ENCODE peak calls at places on chromosomes 3 and 15, in eight cellular contexts. One of them, this sample, is unnamed.

GRCh38 chr15:62307551-62307950 is 142.5 kb upstream of the C2CD4B start:
- DNase-seq in ovary: no peak
- DNase-seq in body of pancreas: no peak
- DNase-seq in heart left ventricle: no peak
- DNase-seq in GM12891: no peak
- DNase-seq in H1: no peak
- DNase-seq in IMR-90: peak
- DNase-seq in spleen: no peak
- DNase-seq in this sample: no peak

GRCh38 chr15:79516155-79516554 is 84.0 kb downstream of the MINAR1 start:
- DNase-seq in ovary: no peak
- DNase-seq in body of pancreas: no peak
- DNase-seq in heart left ventricle: no peak
- DNase-seq in GM12891: no peak
- DNase-seq in H1: peak
- DNase-seq in IMR-90: no peak
- DNase-seq in spleen: no peak
- DNase-seq in this sample: no peak

GRCh38 chr15:56608140-56608778 is 125.0 kb downstream of the ZNF280D start:
- DNase-seq in ovary: no peak
- DNase-seq in body of pancreas: no peak
- DNase-seq in heart left ventricle: no peak
- DNase-seq in GM12891: peak
- DNase-seq in H1: no peak
- DNase-seq in IMR-90: peak
- DNase-seq in spleen: no peak
- DNase-seq in this sample: no peak

GRCh38 chr15:90618330-90619136 is 88.8 kb downstream of the CRTC3 start:
- DNase-seq in ovary: no peak
- DNase-seq in body of pancreas: no peak
- DNase-seq in heart left ventricle: no peak
- DNase-seq in GM12891: no peak
- DNase-seq in H1: no peak
- DNase-seq in IMR-90: peak
- DNase-seq in spleen: no peak
- DNase-seq in this sample: peak

GRCh38 chr3:43787330-43787729 is 96.6 kb downstream of the ABHD5 start:
- DNase-seq in ovary: no peak
- DNase-seq in body of pancreas: no peak
- DNase-seq in heart left ventricle: no peak
- DNase-seq in GM12891: no peak
- DNase-seq in H1: no peak
- DNase-seq in IMR-90: no peak
- DNase-seq in spleen: no peak
- DNase-seq in this sample: no peak

GRCh38 chr3:45573591-45573990 is 21.0 kb upstream of the LIMD1 start:
- DNase-seq in ovary: no peak
- DNase-seq in body of pancreas: no peak
- DNase-seq in heart left ventricle: no peak
- DNase-seq in GM12891: no peak
- DNase-seq in H1: no peak
- DNase-seq in IMR-90: no peak
- DNase-seq in spleen: no peak
- DNase-seq in this sample: no peak

GRCh38 chr15:50163719-50164410 is 18.1 kb upstream of the SLC27A2 start:
- DNase-seq in ovary: no peak
- DNase-seq in body of pancreas: no peak
- DNase-seq in heart left ventricle: no peak
- DNase-seq in GM12891: no peak
- DNase-seq in H1: no peak
- DNase-seq in IMR-90: no peak
- DNase-seq in spleen: no peak
- DNase-seq in this sample: no peak

GRCh38 chr15:69575387-69575786 is 122.8 kb downstream of the RPLP1 start:
- DNase-seq in ovary: no peak
- DNase-seq in body of pancreas: no peak
- DNase-seq in heart left ventricle: no peak
- DNase-seq in GM12891: no peak
- DNase-seq in H1: no peak
- DNase-seq in IMR-90: no peak
- DNase-seq in spleen: no peak
- DNase-seq in this sample: no peak

GRCh38 chr3:144085964-144086363 is 114.3 kb downstream of the DIPK2A start:
- DNase-seq in ovary: no peak
- DNase-seq in body of pancreas: no peak
- DNase-seq in heart left ventricle: no peak
- DNase-seq in GM12891: no peak
- DNase-seq in H1: no peak
- DNase-seq in IMR-90: peak
- DNase-seq in spleen: no peak
- DNase-seq in this sample: peak

GRCh38 chr3:111831840-111832239 is 27.2 kb upstream of the PHLDB2 start:
- DNase-seq in ovary: no peak
- DNase-seq in body of pancreas: no peak
- DNase-seq in heart left ventricle: no peak
- DNase-seq in GM12891: no peak
- DNase-seq in H1: no peak
- DNase-seq in IMR-90: no peak
- DNase-seq in spleen: no peak
- DNase-seq in this sample: peak

GRCh38 chr3:13095408-13095861 is 22.2 kb upstream of the IQSEC1 start:
- DNase-seq in ovary: no peak
- DNase-seq in body of pancreas: no peak
- DNase-seq in heart left ventricle: no peak
- DNase-seq in GM12891: no peak
- DNase-seq in H1: no peak
- DNase-seq in IMR-90: no peak
- DNase-seq in spleen: no peak
- DNase-seq in this sample: no peak

GRCh38 chr3:113546414-113546893 is 14.1 kb downstream of the SIDT1 start:
- DNase-seq in ovary: no peak
- DNase-seq in body of pancreas: no peak
- DNase-seq in heart left ventricle: no peak
- DNase-seq in GM12891: peak
- DNase-seq in H1: no peak
- DNase-seq in IMR-90: no peak
- DNase-seq in spleen: no peak
- DNase-seq in this sample: no peak

GRCh38 chr3:113242091-113242581 is 30.8 kb downstream of the BOC start:
- DNase-seq in ovary: no peak
- DNase-seq in body of pancreas: no peak
- DNase-seq in heart left ventricle: no peak
- DNase-seq in GM12891: no peak
- DNase-seq in H1: no peak
- DNase-seq in IMR-90: peak
- DNase-seq in spleen: no peak
- DNase-seq in this sample: no peak

GRCh38 chr15:55587321-55588069 is 650 bp downstream of the PYGO1 start:
- DNase-seq in ovary: no peak
- DNase-seq in body of pancreas: peak
- DNase-seq in heart left ventricle: no peak
- DNase-seq in GM12891: peak
- DNase-seq in H1: peak
- DNase-seq in IMR-90: peak
- DNase-seq in spleen: no peak
- DNase-seq in this sample: peak

GRCh38 chr3:133280591-133280990 is 119.3 kb upstream of the BFSP2 start:
- DNase-seq in ovary: no peak
- DNase-seq in body of pancreas: no peak
- DNase-seq in heart left ventricle: no peak
- DNase-seq in GM12891: no peak
- DNase-seq in H1: no peak
- DNase-seq in IMR-90: no peak
- DNase-seq in spleen: no peak
- DNase-seq in this sample: no peak

GRCh38 chr3:36969540-36970432 is 23.1 kb downstream of the EPM2AIP1 start:
- DNase-seq in ovary: no peak
- DNase-seq in body of pancreas: peak
- DNase-seq in heart left ventricle: peak
- DNase-seq in GM12891: peak
- DNase-seq in H1: no peak
- DNase-seq in IMR-90: peak
- DNase-seq in spleen: no peak
- DNase-seq in this sample: peak

GRCh38 chr3:53286727-53287412 is 31.0 kb upstream of the TKT start:
- DNase-seq in ovary: no peak
- DNase-seq in body of pancreas: no peak
- DNase-seq in heart left ventricle: no peak
- DNase-seq in GM12891: no peak
- DNase-seq in H1: no peak
- DNase-seq in IMR-90: peak
- DNase-seq in spleen: no peak
- DNase-seq in this sample: no peak

GRCh38 chr15:40825661-40826088 is 2.8 kb downstream of the PPP1R14D start:
- DNase-seq in ovary: no peak
- DNase-seq in body of pancreas: peak
- DNase-seq in heart left ventricle: no peak
- DNase-seq in GM12891: no peak
- DNase-seq in H1: no peak
- DNase-seq in IMR-90: peak
- DNase-seq in spleen: no peak
- DNase-seq in this sample: no peak

GRCh38 chr15:58124585-58124984 is 13.6 kb upstream of the AQP9 start:
- DNase-seq in ovary: no peak
- DNase-seq in body of pancreas: no peak
- DNase-seq in heart left ventricle: no peak
- DNase-seq in GM12891: no peak
- DNase-seq in H1: no peak
- DNase-seq in IMR-90: no peak
- DNase-seq in spleen: no peak
- DNase-seq in this sample: no peak

GRCh38 chr3:29381595-29381994 is 100.7 kb downstream of the RBMS3 start:
- DNase-seq in ovary: no peak
- DNase-seq in body of pancreas: no peak
- DNase-seq in heart left ventricle: no peak
- DNase-seq in GM12891: no peak
- DNase-seq in H1: no peak
- DNase-seq in IMR-90: peak
- DNase-seq in spleen: no peak
- DNase-seq in this sample: no peak

GRCh38 chr3:29176501-29176900 is 104.4 kb upstream of the RBMS3 start:
- DNase-seq in ovary: peak
- DNase-seq in body of pancreas: no peak
- DNase-seq in heart left ventricle: peak
- DNase-seq in GM12891: no peak
- DNase-seq in H1: no peak
- DNase-seq in IMR-90: no peak
- DNase-seq in spleen: no peak
- DNase-seq in this sample: no peak

GRCh38 chr3:124886168-124887051 is 755 bp downstream of the ITGB5 start:
- DNase-seq in ovary: peak
- DNase-seq in body of pancreas: peak
- DNase-seq in heart left ventricle: peak
- DNase-seq in GM12891: peak
- DNase-seq in H1: peak
- DNase-seq in IMR-90: peak
- DNase-seq in spleen: peak
- DNase-seq in this sample: peak
- TF ChIP-seq POLR2A in ovary: no peak
- TF ChIP-seq POLR2A in body of pancreas: peak
- TF ChIP-seq POLR2A in heart left ventricle: no peak
- TF ChIP-seq POLR2A in GM12891: no peak
- TF ChIP-seq POLR2A in H1: no peak
- TF ChIP-seq POLR2A in IMR-90: peak
- TF ChIP-seq POLR2A in spleen: no peak
- TF ChIP-seq POLR2A in this sample: no peak

GRCh38 chr3:17831366-17831765 is 88.9 kb upstream of the TBC1D5 start:
- DNase-seq in ovary: no peak
- DNase-seq in body of pancreas: no peak
- DNase-seq in heart left ventricle: no peak
- DNase-seq in GM12891: no peak
- DNase-seq in H1: no peak
- DNase-seq in IMR-90: peak
- DNase-seq in spleen: no peak
- DNase-seq in this sample: no peak

GRCh38 chr3:17832021-17832420 is 89.6 kb upstream of the TBC1D5 start:
- DNase-seq in ovary: no peak
- DNase-seq in body of pancreas: no peak
- DNase-seq in heart left ventricle: no peak
- DNase-seq in GM12891: no peak
- DNase-seq in H1: no peak
- DNase-seq in IMR-90: no peak
- DNase-seq in spleen: no peak
- DNase-seq in this sample: no peak

GRCh38 chr3:17828388-17828787 is 86.0 kb upstream of the TBC1D5 start:
- DNase-seq in ovary: no peak
- DNase-seq in body of pancreas: no peak
- DNase-seq in heart left ventricle: no peak
- DNase-seq in GM12891: no peak
- DNase-seq in H1: no peak
- DNase-seq in IMR-90: no peak
- DNase-seq in spleen: no peak
- DNase-seq in this sample: no peak

GRCh38 chr3:17833786-17834559 is 91.5 kb upstream of the TBC1D5 start:
- DNase-seq in ovary: no peak
- DNase-seq in body of pancreas: no peak
- DNase-seq in heart left ventricle: no peak
- DNase-seq in GM12891: no peak
- DNase-seq in H1: no peak
- DNase-seq in IMR-90: no peak
- DNase-seq in spleen: no peak
- DNase-seq in this sample: no peak

DNA sequence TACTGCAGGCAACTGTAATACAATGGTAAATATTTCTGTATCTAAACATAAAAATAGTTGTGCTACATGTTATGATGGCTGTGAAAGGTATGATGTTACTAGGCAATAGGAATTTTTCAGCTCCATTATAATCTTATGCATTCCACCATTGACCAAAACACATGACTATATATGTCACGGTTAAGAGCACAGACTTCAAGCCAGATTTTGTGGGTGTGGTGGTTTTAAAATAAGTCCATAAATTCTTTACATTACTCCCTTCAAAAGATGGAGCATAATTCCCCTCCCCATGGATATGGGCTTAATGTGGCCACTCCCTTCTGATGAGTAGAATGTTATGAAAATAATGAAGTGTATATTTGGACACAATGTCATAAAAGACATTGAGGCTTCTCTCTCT is 88.4 kb upstream of the TBC1D5 start:
- DNase-seq in ovary: no peak
- DNase-seq in body of pancreas: no peak
- DNase-seq in heart left ventricle: no peak
- DNase-seq in GM12891: no peak
- DNase-seq in H1: no peak
- DNase-seq in IMR-90: no peak
- DNase-seq in spleen: no peak
- DNase-seq in this sample: no peak
- TF ChIP-seq POLR2A in ovary: no peak
- TF ChIP-seq POLR2A in body of pancreas: no peak
- TF ChIP-seq POLR2A in heart left ventricle: no peak
- TF ChIP-seq POLR2A in GM12891: no peak
- TF ChIP-seq POLR2A in H1: no peak
- TF ChIP-seq POLR2A in IMR-90: no peak
- TF ChIP-seq POLR2A in spleen: no peak
- TF ChIP-seq POLR2A in this sample: no peak

GRCh38 chr3:34405159-34405558 is 606.7 kb downstream of the PDCD6IP start:
- DNase-seq in ovary: no peak
- DNase-seq in body of pancreas: no peak
- DNase-seq in heart left ventricle: no peak
- DNase-seq in GM12891: no peak
- DNase-seq in H1: no peak
- DNase-seq in IMR-90: no peak
- DNase-seq in spleen: no peak
- DNase-seq in this sample: no peak
- TF ChIP-seq POLR2A in ovary: no peak
- TF ChIP-seq POLR2A in body of pancreas: no peak
- TF ChIP-seq POLR2A in heart left ventricle: no peak
- TF ChIP-seq POLR2A in GM12891: no peak
- TF ChIP-seq POLR2A in H1: no peak
- TF ChIP-seq POLR2A in IMR-90: no peak
- TF ChIP-seq POLR2A in spleen: no peak
- TF ChIP-seq POLR2A in this sample: no peak

GRCh38 chr3:57756022-57756527 is at the start of gene SLMAP:
- DNase-seq in ovary: peak
- DNase-seq in body of pancreas: peak
- DNase-seq in heart left ventricle: peak
- DNase-seq in GM12891: peak
- DNase-seq in H1: peak
- DNase-seq in IMR-90: peak
- DNase-seq in spleen: peak
- DNase-seq in this sample: peak
- TF ChIP-seq POLR2A in ovary: peak
- TF ChIP-seq POLR2A in body of pancreas: peak
- TF ChIP-seq POLR2A in heart left ventricle: no peak
- TF ChIP-seq POLR2A in GM12891: peak
- TF ChIP-seq POLR2A in H1: peak
- TF ChIP-seq POLR2A in IMR-90: peak
- TF ChIP-seq POLR2A in spleen: peak
- TF ChIP-seq POLR2A in this sample: peak